ENCODE peak calls at places on chromosomes 13 and 19, in five cellular contexts. One of them, this sample, is unnamed. For H3K4me1, the result is how much of the 10 kb centered on the place peaks cover.

GRCh38 chr13:31909889-31910551 is 121.6 kb upstream of the FRY start:
- DNase-seq in uterus: peak
- DNase-seq in aorta: no peak
- DNase-seq in DND-41: peak
- DNase-seq in Peyer's patch: peak
- DNase-seq in this sample: peak

GRCh38 chr13:112943309-112944125 is 25.5 kb upstream of the MCF2L start:
- DNase-seq in uterus: no peak
- DNase-seq in aorta: peak
- DNase-seq in DND-41: no peak
- DNase-seq in Peyer's patch: peak
- DNase-seq in this sample: peak

GRCh38 chr19:17762505-17763229 is 11.4 kb downstream of the FCHO1 start:
- DNase-seq in uterus: no peak
- DNase-seq in aorta: no peak
- DNase-seq in DND-41: peak
- DNase-seq in Peyer's patch: peak
- DNase-seq in this sample: no peak

GRCh38 chr19:13803038-13803437 is 7.8 kb downstream of the ZSWIM4 start:
- DNase-seq in uterus: no peak
- DNase-seq in aorta: no peak
- DNase-seq in DND-41: no peak
- DNase-seq in Peyer's patch: no peak
- DNase-seq in this sample: no peak

GRCh38 chr19:6038634-6039405 is 60.9 kb upstream of the RANBP3 start:
- DNase-seq in uterus: no peak
- DNase-seq in aorta: no peak
- DNase-seq in DND-41: no peak
- DNase-seq in Peyer's patch: no peak
- DNase-seq in this sample: peak

GRCh38 chr13:43776680-43777079 is 10.1 kb downstream of the ENOX1 start:
- DNase-seq in uterus: no peak
- DNase-seq in aorta: no peak
- DNase-seq in DND-41: no peak
- DNase-seq in Peyer's patch: no peak
- DNase-seq in this sample: no peak

GRCh38 chr19:4380254-4380727 is 20.1 kb downstream of the SH3GL1 start:
- DNase-seq in uterus: peak
- DNase-seq in aorta: no peak
- DNase-seq in DND-41: no peak
- DNase-seq in Peyer's patch: peak
- DNase-seq in this sample: peak

GRCh38 chr19:29714953-29715694 is at the start of gene C19orf12:
- DNase-seq in uterus: peak
- DNase-seq in aorta: peak
- DNase-seq in DND-41: peak
- DNase-seq in Peyer's patch: peak
- DNase-seq in this sample: peak

GRCh38 chr19:27774337-27774736 is 1438.6 kb downstream of the UQCRFS1 start:
- DNase-seq in uterus: no peak
- DNase-seq in aorta: no peak
- DNase-seq in DND-41: peak
- DNase-seq in Peyer's patch: no peak
- DNase-seq in this sample: no peak

GRCh38 chr13:111976474-111977183 is 90.3 kb upstream of the SOX1 start:
- DNase-seq in uterus: no peak
- DNase-seq in aorta: no peak
- DNase-seq in DND-41: no peak
- DNase-seq in Peyer's patch: no peak
- DNase-seq in this sample: no peak

GRCh38 chr13:28408235-28408848 is 86.6 kb downstream of the FLT1 start:
- DNase-seq in uterus: peak
- DNase-seq in aorta: no peak
- DNase-seq in DND-41: peak
- DNase-seq in Peyer's patch: peak
- DNase-seq in this sample: no peak

GRCh38 chr19:49339364-49340068 is 4.3 kb downstream of the CD37 start:
- DNase-seq in uterus: peak
- DNase-seq in aorta: peak
- DNase-seq in DND-41: no peak
- DNase-seq in Peyer's patch: peak
- DNase-seq in this sample: no peak

GRCh38 chr19:46659151-46660007 is 1.6 kb downstream of the DACT3 start:
- DNase-seq in uterus: peak
- DNase-seq in aorta: peak
- DNase-seq in DND-41: no peak
- DNase-seq in Peyer's patch: no peak
- DNase-seq in this sample: no peak

GRCh38 chr19:6678690-6679109 is 8.7 kb upstream of the TNFSF14 start:
- DNase-seq in uterus: no peak
- DNase-seq in aorta: no peak
- DNase-seq in DND-41: no peak
- DNase-seq in Peyer's patch: no peak
- DNase-seq in this sample: no peak

GRCh38 chr13:29935309-29935981 is 85.0 kb upstream of the UBL3 start:
- DNase-seq in uterus: no peak
- DNase-seq in aorta: no peak
- DNase-seq in DND-41: peak
- DNase-seq in Peyer's patch: peak
- DNase-seq in this sample: peak

DNA sequence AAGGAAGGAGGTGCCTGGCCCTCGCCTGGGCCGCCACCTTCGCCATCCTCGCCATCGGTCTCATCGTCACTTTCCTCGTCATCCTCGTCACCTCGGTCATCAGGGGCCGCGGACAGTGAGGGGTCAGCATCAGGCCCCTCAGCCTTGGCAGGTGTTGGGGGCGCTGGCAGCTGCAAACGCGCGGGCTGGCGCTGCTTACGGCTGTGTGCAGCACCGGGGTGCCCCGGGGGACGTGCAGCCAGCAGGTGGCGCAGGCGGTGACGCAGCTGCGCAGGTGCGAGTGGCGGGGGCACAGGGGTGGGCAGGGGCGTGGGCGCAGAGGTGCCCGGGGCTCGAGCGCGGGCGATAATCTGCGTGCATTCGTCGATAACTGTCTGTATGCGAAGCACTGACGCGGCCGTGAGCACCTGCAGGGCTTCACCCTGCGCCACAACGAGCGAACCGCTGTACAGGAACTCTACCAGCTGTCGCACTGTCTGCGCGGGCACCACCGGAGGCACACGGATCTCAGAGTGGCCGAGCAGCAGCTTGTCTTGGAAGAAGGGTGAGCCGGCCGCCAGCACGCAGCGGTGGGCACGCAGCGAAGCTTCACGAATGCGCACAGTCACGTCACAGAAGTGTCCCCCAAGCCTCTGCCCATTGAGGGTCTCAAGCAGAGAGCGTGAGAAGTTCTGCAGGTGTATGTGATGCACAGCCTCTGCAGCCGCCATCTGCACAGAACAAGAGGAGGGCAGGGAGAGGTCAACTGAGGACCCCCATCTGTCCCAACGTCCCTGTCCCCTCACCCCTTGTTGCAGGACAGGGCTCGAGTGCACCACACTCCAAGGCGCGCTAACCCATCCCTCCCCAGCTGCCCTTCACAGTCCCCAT is 2.4 kb downstream of the ZBTB45 start:
- DNase-seq in uterus: no peak
- DNase-seq in aorta: no peak
- DNase-seq in DND-41: no peak
- DNase-seq in Peyer's patch: no peak
- DNase-seq in this sample: no peak
- H3K4me1 ChIP-seq in uterus: under half
- H3K4me1 ChIP-seq in aorta: under half
- H3K4me1 ChIP-seq in DND-41: half or more
- H3K4me1 ChIP-seq in Peyer's patch: under half
- H3K4me1 ChIP-seq in this sample: under half

GRCh38 chr13:26384587-26384986 is 130.7 kb downstream of the CDK8 start:
- DNase-seq in uterus: no peak
- DNase-seq in aorta: no peak
- DNase-seq in DND-41: no peak
- DNase-seq in Peyer's patch: no peak
- DNase-seq in this sample: no peak

GRCh38 chr13:26379831-26380230 is 125.9 kb downstream of the CDK8 start:
- DNase-seq in uterus: no peak
- DNase-seq in aorta: no peak
- DNase-seq in DND-41: no peak
- DNase-seq in Peyer's patch: no peak
- DNase-seq in this sample: no peak

GRCh38 chr13:26380930-26381329 is 127.0 kb downstream of the CDK8 start:
- DNase-seq in uterus: no peak
- DNase-seq in aorta: no peak
- DNase-seq in DND-41: no peak
- DNase-seq in Peyer's patch: no peak
- DNase-seq in this sample: no peak

GRCh38 chr13:26386026-26386425 is 132.1 kb downstream of the CDK8 start:
- DNase-seq in uterus: no peak
- DNase-seq in aorta: no peak
- DNase-seq in DND-41: no peak
- DNase-seq in Peyer's patch: no peak
- DNase-seq in this sample: no peak

GRCh38 chr13:26382843-26383242 is 128.9 kb downstream of the CDK8 start:
- DNase-seq in uterus: no peak
- DNase-seq in aorta: no peak
- DNase-seq in DND-41: no peak
- DNase-seq in Peyer's patch: no peak
- DNase-seq in this sample: no peak
- H3K4me1 ChIP-seq in uterus: under half
- H3K4me1 ChIP-seq in aorta: under half
- H3K4me1 ChIP-seq in DND-41: under half
- H3K4me1 ChIP-seq in Peyer's patch: under half
- H3K4me1 ChIP-seq in this sample: under half

GRCh38 chr13:74316531-74316930 is 182.3 kb upstream of the KLF12 start:
- DNase-seq in uterus: no peak
- DNase-seq in aorta: no peak
- DNase-seq in DND-41: no peak
- DNase-seq in Peyer's patch: no peak
- DNase-seq in this sample: no peak
- H3K4me1 ChIP-seq in uterus: under half
- H3K4me1 ChIP-seq in aorta: under half
- H3K4me1 ChIP-seq in DND-41: under half
- H3K4me1 ChIP-seq in Peyer's patch: under half
- H3K4me1 ChIP-seq in this sample: under half

GRCh38 chr19:1857648-1858326 is 5.6 kb downstream of the KLF16 start:
- DNase-seq in uterus: no peak
- DNase-seq in aorta: no peak
- DNase-seq in DND-41: no peak
- DNase-seq in Peyer's patch: peak
- DNase-seq in this sample: no peak
- H3K4me1 ChIP-seq in uterus: under half
- H3K4me1 ChIP-seq in aorta: under half
- H3K4me1 ChIP-seq in DND-41: under half
- H3K4me1 ChIP-seq in Peyer's patch: under half
- H3K4me1 ChIP-seq in this sample: under half